ENCODE peak calls at places on chromosome X, in five cellular contexts. R is MM.1S, S is GM23248, F is PC-3, E is hepatocyte. Q is an unnamed sample. For H3K4me1, the result is how much of the 10 kb centered on the place peaks cover.

GRCh38 chrX:69268637-69269036 is 103.4 kb upstream of the PJA1 start:
- DNase-seq in R (no peak), E (no peak), S (no peak), F (peak), Q (no peak)

GRCh38 chrX:97155809-97156208 is 272.1 kb downstream of the RPA4 start:
- DNase-seq in S (no peak), E (no peak), R (no peak), F (no peak), Q (no peak)

GRCh38 chrX:7155163-7155562 is 7.2 kb upstream of the PUDP start:
- DNase-seq in E (no peak), S (no peak), R (no peak), F (no peak), Q (no peak)

GRCh38 chrX:148310402-148311200 is 189.8 kb upstream of the AFF2 start:
- DNase-seq in E (no peak), R (peak), F (no peak), S (no peak), Q (no peak)

GRCh38 chrX:86369847-86370630 is 221.8 kb downstream of the DACH2 start:
- DNase-seq in E (no peak), S (no peak), R (no peak), F (peak), Q (no peak)

GRCh38 chrX:41921492-41922124 is 1.7 kb downstream of the CASK start:
- DNase-seq in R (peak), E (no peak), S (peak), F (peak), Q (peak)

GRCh38 chrX:115452256-115452655 is 108.7 kb upstream of the PLS3 start:
- DNase-seq in F (peak), R (no peak), E (no peak), S (peak), Q (no peak)

GRCh38 chrX:42746606-42747005 is 31.4 kb downstream of the PPP1R2C start:
- DNase-seq in F (no peak), R (no peak), E (peak), S (peak), Q (no peak)

GRCh38 chrX:134180566-134180965 is 56.4 kb upstream of the CCDC160 start:
- DNase-seq in S (no peak), R (no peak), F (no peak), E (no peak), Q (no peak)

GRCh38 chrX:33336783-33337182 is 125.4 kb upstream of the DMD start:
- DNase-seq in F (peak), S (peak), R (no peak), E (peak), Q (no peak)

GRCh38 chrX:105173071-105173470 is 47.4 kb downstream of the TEX13A start:
- DNase-seq in R (no peak), E (no peak), F (peak), S (no peak), Q (no peak)

GRCh38 chrX:97639526-97639925 is 755.8 kb downstream of the RPA4 start:
- DNase-seq in F (no peak), S (no peak), R (peak), E (no peak), Q (no peak)

GRCh38 chrX:133542476-133542875 is 127.2 kb upstream of the GPC4 start:
- DNase-seq in E (no peak), R (peak), S (peak), F (no peak), Q (no peak)

GRCh38 chrX:68684291-68684918 is 36.9 kb downstream of the STARD8 start:
- DNase-seq in R (no peak), S (no peak), E (no peak), F (no peak), Q (no peak)

GRCh38 chrX:15674514-15674898 is 9.9 kb upstream of the CLTRN start:
- DNase-seq in R (peak), E (peak), S (peak), F (peak), Q (no peak)

GRCh38 chrX:110684653-110685052 is 111.0 kb downstream of the CHRDL1 start:
- DNase-seq in S (peak), F (peak), R (no peak), E (no peak), Q (no peak)

GRCh38 chrX:155070663-155070974 is 317 bp downstream of the CMC4 start:
- DNase-seq in R (no peak), E (no peak), S (no peak), F (no peak), Q (no peak)

GRCh38 chrX:103954259-103954658 is 8.2 kb upstream of the TMSB15B start:
- DNase-seq in F (no peak), E (no peak), S (no peak), R (no peak), Q (no peak)

GRCh38 chrX:19545651-19546050 is 30.3 kb upstream of the MAP3K15 start:
- DNase-seq in S (no peak), F (peak), E (no peak), R (no peak), Q (no peak)

GRCh38 chrX:23787745-23788118 is 4.8 kb downstream of the SAT1 start:
- DNase-seq in F (no peak), S (no peak), E (no peak), R (no peak), Q (no peak)

GRCh38 chrX:71542411-71542810 is 9.5 kb downstream of the OGT start:
- DNase-seq in F (peak), R (no peak), E (no peak), S (peak), Q (no peak)

GRCh38 chrX:113539599-113540356 is 699.1 kb upstream of the AMOT start:
- DNase-seq in E (no peak), R (no peak), F (no peak), S (no peak), Q (no peak)

GRCh38 chrX:151151668-151152267 is 24.6 kb upstream of the GPR50 start:
- DNase-seq in S (peak), R (peak), E (peak), F (peak), Q (peak)

GRCh38 chrX:439236-439635 is 52.5 kb upstream of the PPP2R3B start:
- DNase-seq in R (no peak), F (no peak), E (no peak), S (no peak), Q (no peak)

GRCh38 chrX:16739574-16739973 is 20.2 kb downstream of the SYAP1 start:
- DNase-seq in S (peak), E (no peak), F (peak), R (no peak), Q (no peak)

GRCh38 chrX:147962476-147962875 is 18.7 kb upstream of the FMR1NB start:
- DNase-seq in S (no peak), F (no peak), R (no peak), E (no peak), Q (no peak)

GRCh38 chrX:38975368-38975767 is 174.1 kb downstream of the MID1IP1 start:
- DNase-seq in E (no peak), F (no peak), R (no peak), S (no peak), Q (no peak)

GRCh38 chrX:116596010-116596409 is 133.2 kb upstream of the CT83 start:
- DNase-seq in S (no peak), F (no peak), E (no peak), R (no peak), Q (no peak)

GRCh38 chrX:130118941-130119640 is 8.8 kb upstream of the ELF4 start:
- DNase-seq in F (no peak), R (no peak), E (no peak), S (peak), Q (no peak)

GRCh38 chrX:70289168-70289792 is 447 bp downstream of the PDZD11 start:
- DNase-seq in R (no peak), F (peak), E (no peak), S (peak), Q (no peak)

GRCh38 chrX:22533898-22534297 is 261.2 kb downstream of the CBLL2 start:
- DNase-seq in S (no peak), F (no peak), E (no peak), R (no peak), Q (no peak)

GRCh38 chrX:16832301-16832700 is 37.9 kb downstream of the RBBP7 start:
- DNase-seq in F (no peak), E (no peak), S (no peak), R (no peak), Q (no peak)

GRCh38 chrX:21131786-21132185 is 242.4 kb upstream of the CNKSR2 start:
- DNase-seq in F (no peak), S (no peak), R (no peak), E (no peak), Q (no peak)

GRCh38 chrX:119935215-119935893 is 8.2 kb downstream of the NKAP start:
- DNase-seq in R (no peak), E (no peak), F (no peak), S (no peak), Q (no peak)
- H3K4me2 ChIP-seq in R (no peak), E (no peak), F (no peak), S (no peak), Q (no peak)

DNA sequence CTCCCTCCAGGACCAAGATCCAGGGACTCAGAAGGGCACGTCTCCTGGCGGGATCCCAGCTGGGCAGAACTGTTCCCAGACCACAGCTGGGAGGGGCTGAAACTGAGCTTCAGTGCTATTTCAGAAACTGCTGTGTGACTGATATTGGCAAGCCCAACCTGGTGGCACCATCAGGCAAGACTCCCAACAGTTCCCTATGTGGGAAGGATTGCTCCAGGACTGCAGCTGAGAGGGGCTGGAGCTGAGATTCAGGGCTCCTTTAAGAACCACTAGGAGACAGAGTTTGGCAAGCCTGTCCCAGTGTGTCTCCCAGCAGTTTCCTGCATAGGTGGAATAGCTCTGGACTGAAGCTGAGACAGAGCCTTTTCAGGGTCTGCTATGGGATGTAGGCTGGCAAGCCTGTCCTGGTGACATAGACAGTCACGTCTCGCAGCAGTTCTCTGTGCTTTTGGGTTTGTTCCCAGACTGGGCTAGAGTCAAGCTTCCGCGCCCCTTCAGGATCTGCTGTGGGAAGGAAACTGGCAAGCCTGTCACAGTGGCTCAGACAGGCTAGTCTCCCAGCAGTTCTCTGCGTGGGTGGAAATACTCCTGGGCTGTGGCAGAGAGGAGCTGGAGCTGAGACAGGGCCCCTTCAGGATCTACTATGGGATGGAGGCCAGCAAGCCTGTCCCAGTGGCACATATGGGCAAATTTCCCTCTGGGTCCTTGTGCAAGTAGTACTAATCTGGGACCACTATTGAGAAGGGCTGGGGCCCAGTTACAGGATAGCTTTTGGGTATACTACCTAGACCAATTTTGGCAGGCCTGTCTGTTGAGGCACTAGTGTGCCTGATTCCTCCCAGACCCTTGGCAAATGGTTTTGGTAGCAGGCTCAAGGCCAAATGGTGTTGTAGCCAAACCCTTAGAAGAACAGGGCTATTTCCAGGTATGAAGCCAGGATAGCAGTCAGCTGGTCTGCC is 20.2 kb upstream of the MED14 start:
- DNase-seq in R (no peak), E (no peak), F (no peak), S (peak), Q (no peak)
- H3K4me1 ChIP-seq in R (under half), E (under half), F (under half), S (under half), Q (under half)

DNA sequence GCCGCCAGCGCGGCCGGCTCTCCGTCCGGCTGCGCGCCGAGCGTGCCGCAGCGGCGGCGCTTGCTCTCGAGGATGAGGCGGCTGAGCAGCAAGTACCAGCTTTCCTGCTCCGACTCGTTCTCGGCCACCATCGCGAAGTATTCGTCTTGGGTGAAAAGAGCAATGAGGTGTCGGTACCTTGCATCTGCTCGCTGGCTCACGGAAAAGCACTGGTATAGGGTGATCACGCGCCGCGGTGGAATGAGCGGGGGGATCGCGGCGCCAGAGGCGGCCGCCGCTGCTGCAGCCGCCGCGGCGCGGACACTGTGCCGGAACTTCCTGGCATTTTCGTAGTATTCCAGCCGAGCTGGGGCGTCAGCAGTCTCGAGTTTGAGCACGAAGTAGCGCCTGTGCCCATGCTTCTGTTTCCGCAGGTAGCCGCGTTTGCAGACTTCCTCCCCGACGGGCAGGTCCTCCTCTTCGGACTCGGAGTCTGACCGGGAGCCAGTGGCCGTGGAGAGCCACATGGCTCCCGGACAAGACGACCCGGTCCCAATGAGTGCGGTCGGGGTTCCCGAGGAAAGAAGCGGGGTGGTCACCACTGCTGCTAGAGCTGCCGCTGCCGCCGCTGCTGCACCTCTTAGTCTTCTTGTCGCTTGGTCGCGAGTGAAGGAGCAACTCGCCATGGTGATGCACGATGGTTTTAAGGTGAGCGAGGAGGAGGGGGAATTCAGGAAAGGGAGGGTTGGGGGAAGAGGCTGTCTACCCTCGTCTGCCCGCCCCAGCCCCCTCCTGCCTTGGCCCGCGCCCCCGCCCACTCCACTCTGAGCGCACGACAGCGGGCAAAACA is 469 bp downstream of the IRS4 start:
- DNase-seq in E (peak), S (peak), R (no peak), F (no peak), Q (no peak)
- TF ChIP-seq EZH2 in E (no peak), S (peak), R (no peak), F (no peak), Q (peak)

DNA sequence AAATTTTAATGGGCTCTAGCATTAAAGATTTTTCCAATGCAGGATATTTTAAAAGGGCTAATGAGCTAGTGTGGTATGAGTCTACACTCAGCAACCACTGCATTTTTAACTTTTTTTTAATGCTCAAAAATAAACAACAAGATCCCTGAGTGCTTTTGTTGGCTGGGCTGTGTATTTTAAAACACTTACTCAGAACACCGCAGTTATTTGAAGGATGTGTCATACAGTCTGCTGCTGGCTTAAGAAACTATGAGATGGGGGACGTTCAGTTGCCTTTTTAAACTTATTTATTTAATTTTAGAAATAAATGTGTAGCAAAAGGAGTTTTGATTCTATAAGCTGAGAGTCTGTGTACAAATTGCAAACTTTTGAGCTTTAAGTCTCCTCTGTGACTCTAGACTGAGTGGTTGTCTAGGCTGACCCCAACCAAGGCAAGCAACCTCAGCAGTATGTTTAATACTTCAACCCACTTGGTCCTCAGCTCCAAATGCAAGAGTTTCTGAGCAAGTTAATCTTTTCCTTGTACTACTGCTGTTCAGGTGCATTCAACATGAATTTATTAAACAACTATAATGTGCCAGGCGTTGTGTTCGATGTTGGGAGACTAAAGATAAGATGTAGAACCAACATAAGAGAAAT is 278.6 kb upstream of the DIPK2B start:
- DNase-seq in F (peak), E (no peak), S (peak), R (no peak), Q (peak)
- H3K4me2 ChIP-seq in F (peak), E (no peak), S (peak), R (no peak), Q (peak)

GRCh38 chrX:149825424-149825823 is 43.7 kb downstream of the MAGEA9 start:
- DNase-seq in E (no peak), S (peak), R (peak), F (peak), Q (no peak)

GRCh38 chrX:149827254-149827653 is 45.5 kb downstream of the MAGEA9 start:
- DNase-seq in S (no peak), F (no peak), R (no peak), E (no peak), Q (no peak)

GRCh38 chrX:149830192-149830873 is 48.6 kb downstream of the MAGEA9 start:
- DNase-seq in F (no peak), S (peak), E (peak), R (no peak), Q (no peak)

GRCh38 chrX:149831473-149831872 is 49.5 kb upstream of the MAGEA8 start:
- DNase-seq in E (no peak), F (no peak), R (no peak), S (no peak), Q (no peak)

DNA sequence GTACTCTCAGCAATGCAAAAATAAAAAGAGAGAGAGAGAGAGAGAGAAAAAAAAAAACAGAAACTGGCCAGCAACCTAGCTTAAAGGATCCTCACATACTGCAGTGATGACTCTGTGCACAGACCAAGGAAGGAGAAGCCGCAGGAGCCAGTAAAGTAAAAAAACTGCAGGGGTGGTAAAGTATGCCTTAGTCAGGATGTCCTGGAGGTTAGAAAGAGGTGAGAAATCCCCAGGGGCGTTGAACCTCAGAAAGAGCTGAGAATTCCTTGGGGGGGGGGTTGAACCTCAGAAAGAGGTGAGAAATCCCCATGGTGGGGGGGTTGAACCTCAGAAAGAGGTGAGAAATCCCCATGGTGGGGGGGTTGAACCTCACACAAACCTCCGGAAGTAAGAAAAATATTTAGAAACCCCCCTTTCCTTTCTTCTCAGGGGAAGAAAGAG is 48.0 kb downstream of the MAGEA9 start:
- DNase-seq in F (no peak), R (no peak), S (peak), E (no peak), Q (peak)
- H3K4me1 ChIP-seq in F (under half), R (under half), S (under half), E (under half), Q (under half)

DNA sequence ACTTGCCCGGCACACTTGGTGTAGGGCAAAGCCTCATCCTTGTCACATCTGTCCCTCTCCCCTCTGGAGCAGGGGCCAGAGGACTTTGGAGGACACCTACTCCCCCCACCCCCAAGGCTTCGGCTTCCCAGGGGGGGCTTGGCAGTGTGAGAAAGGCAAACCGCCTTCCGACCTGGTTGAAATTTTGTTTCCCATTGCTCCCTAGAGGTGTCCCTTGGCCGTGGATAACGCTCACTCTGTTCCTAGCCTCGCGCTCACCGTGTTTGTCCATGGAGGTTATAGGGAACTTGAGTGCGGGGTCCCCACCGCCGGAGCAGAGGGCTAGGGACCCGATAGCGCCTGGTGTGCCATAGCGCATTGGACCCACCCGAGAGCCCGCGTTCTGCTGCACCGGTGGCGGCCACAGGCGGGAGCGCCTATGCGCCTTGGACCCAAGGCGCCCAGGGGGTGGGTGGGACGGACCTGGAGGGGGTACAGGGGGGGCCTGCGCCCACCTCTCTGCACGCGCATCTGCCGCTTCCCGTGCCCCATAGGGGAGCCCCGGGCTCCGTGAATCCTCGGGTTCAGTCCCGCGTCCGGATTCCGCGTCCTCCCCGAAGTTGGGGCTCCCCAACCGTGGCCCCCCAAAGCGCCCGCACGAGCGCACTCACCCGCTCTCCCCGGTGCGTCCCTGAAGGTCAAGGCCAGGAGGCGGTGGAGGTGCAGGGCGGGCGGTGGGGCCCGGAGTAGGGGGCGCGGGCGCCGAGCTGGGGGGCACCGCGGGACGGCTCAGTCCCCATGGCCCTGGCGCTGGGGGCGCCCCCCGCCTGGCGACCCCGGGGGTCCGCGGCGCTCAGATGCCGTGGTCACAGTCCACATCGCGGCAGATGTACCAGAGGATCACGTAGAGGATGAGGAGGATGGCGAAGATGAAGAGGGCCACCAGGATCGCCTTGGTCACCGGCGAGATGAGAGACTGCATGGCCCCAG is 82.7 kb upstream of the DHRSX start:
- DNase-seq in R (no peak), S (no peak), E (no peak), F (no peak), Q (no peak)
- TF ChIP-seq EZH2 in R (no peak), S (peak), E (peak), F (no peak), Q (peak)

Q was measured in keratinocyte.